ENCODE peak calls at places on chromosomes 1 and 21, in six cellular contexts. P is left cardiac atrium, J is heart left ventricle, Y is heart right ventricle, D is left ventricle myocardium superior, V is GM12878. F is an unnamed sample.

GRCh38 chr21:43944181-43944633 is 67.9 kb upstream of the TRAPPC10 start:
- ATAC-seq in J (peak), D (peak), V (no peak), P (no peak), Y (peak), F (no peak)

GRCh38 chr1:246724725-246725095 is 501 bp downstream of the SCCPDH start:
- ATAC-seq in Y (peak), D (peak), P (peak), J (peak), V (peak), F (no peak)

GRCh38 chr1:16318544-16318943 is 33.7 kb downstream of the FBXO42 start:
- ATAC-seq in Y (peak), V (no peak), D (peak), J (peak), P (peak), F (no peak)

GRCh38 chr1:192057766-192058165 is 100.5 kb upstream of the RGS18 start:
- ATAC-seq in V (no peak), J (no peak), D (no peak), P (no peak), Y (no peak), F (no peak)

GRCh38 chr1:56821462-56821797 is 2.2 kb upstream of the FYB2 start:
- ATAC-seq in J (no peak), V (no peak), Y (no peak), P (no peak), D (no peak), F (no peak)

GRCh38 chr1:41626616-41627375 is 142.3 kb upstream of the EDN2 start:
- ATAC-seq in Y (no peak), V (peak), D (no peak), J (no peak), P (no peak), F (peak)

GRCh38 chr1:86852289-86852688 is 61.6 kb downstream of the SELENOF start:
- ATAC-seq in J (no peak), Y (no peak), P (no peak), V (peak), D (no peak), F (no peak)

GRCh38 chr1:31549807-31550620 is 26.3 kb upstream of the TINAGL1 start:
- ATAC-seq in V (peak), J (peak), P (peak), Y (peak), D (peak), F (peak)

GRCh38 chr1:209641216-209642181 is 10.7 kb downstream of the LAMB3 start:
- ATAC-seq in V (peak), Y (peak), D (peak), P (peak), J (peak), F (no peak)

GRCh38 chr1:111725192-111725591 is 14.0 kb downstream of the INKA2 start:
- ATAC-seq in J (peak), V (no peak), D (peak), Y (peak), P (peak), F (no peak)

GRCh38 chr1:41874903-41875411 is 43.8 kb downstream of the HIVEP3 start:
- ATAC-seq in V (peak), Y (peak), D (peak), J (peak), P (peak), F (no peak)

GRCh38 chr1:235838021-235838420 is 28.7 kb downstream of the LYST start:
- ATAC-seq in D (no peak), P (no peak), V (peak), Y (no peak), J (no peak), F (no peak)

GRCh38 chr1:51329443-51330325 is 678 bp downstream of the TTC39A start:
- ATAC-seq in V (no peak), D (peak), Y (peak), P (peak), J (peak), F (no peak)

GRCh38 chr1:97925982-97926708 is 5.3 kb upstream of the DPYD start:
- ATAC-seq in D (no peak), V (peak), P (no peak), J (no peak), Y (no peak), F (peak)

GRCh38 chr1:182974792-182975191 is 21.8 kb upstream of the SHCBP1L start:
- ATAC-seq in D (no peak), P (no peak), V (no peak), Y (no peak), J (no peak), F (no peak)

GRCh38 chr1:204929487-204930185 is 59.0 kb downstream of the NFASC start:
- ATAC-seq in Y (no peak), P (no peak), V (no peak), D (no peak), J (no peak), F (no peak)

GRCh38 chr1:98661544-98662353 is at the start of gene SNX7:
- ATAC-seq in D (peak), Y (peak), J (peak), V (peak), P (peak), F (peak)

GRCh38 chr1:215625949-215626348 is 58.8 kb downstream of the KCTD3 start:
- ATAC-seq in P (no peak), V (no peak), D (no peak), J (no peak), Y (no peak), F (no peak)

GRCh38 chr1:68384872-68385390 is 64.8 kb downstream of the RPE65 start:
- ATAC-seq in Y (peak), J (peak), D (peak), P (peak), V (no peak), F (no peak)

GRCh38 chr21:42218836-42219605 is at the start of gene ABCG1:
- ATAC-seq in D (peak), V (peak), Y (peak), J (peak), P (peak), F (peak)

GRCh38 chr21:32516729-32517649 is 68.3 kb downstream of the TCP10L start:
- ATAC-seq in P (peak), V (no peak), D (peak), J (peak), Y (peak), F (no peak)

GRCh38 chr21:32818411-32818810 is 46.9 kb upstream of the PAXBP1 start:
- ATAC-seq in D (no peak), Y (no peak), J (no peak), V (no peak), P (no peak), F (no peak)

GRCh38 chr1:36516372-36517018 is 33.8 kb upstream of the CSF3R start:
- ATAC-seq in D (peak), J (no peak), Y (peak), V (peak), P (peak), F (peak)

GRCh38 chr1:245160288-245160687 is 5.5 kb downstream of the KIF26B start:
- ATAC-seq in V (no peak), Y (no peak), D (no peak), J (no peak), P (no peak), F (no peak)

GRCh38 chr1:184958554-184959353 is 15.6 kb downstream of the NIBAN1 start:
- ATAC-seq in D (peak), J (peak), V (no peak), Y (peak), P (peak), F (no peak)

GRCh38 chr1:89487972-89488371 is 36.7 kb upstream of the LRRC8B start:
- ATAC-seq in J (no peak), V (no peak), Y (no peak), D (no peak), P (no peak), F (peak)

GRCh38 chr21:38806153-38806941 is 618 bp downstream of the ETS2 start:
- ATAC-seq in P (peak), D (peak), Y (no peak), V (peak), J (peak), F (peak)

GRCh38 chr1:235920596-235921375 is 54.1 kb upstream of the LYST start:
- ATAC-seq in P (no peak), Y (no peak), J (no peak), D (no peak), V (no peak), F (no peak)

GRCh38 chr1:91805343-91805801 is 80.6 kb downstream of the TGFBR3 start:
- ATAC-seq in J (no peak), P (no peak), V (peak), D (peak), Y (no peak), F (no peak)

GRCh38 chr1:228358039-228358763 is 48.4 kb downstream of the TRIM11 start:
- ATAC-seq in Y (no peak), J (peak), D (peak), P (no peak), V (no peak), F (no peak)